ENCODE peak calls at places on chromosomes 4 and X, in nine cellular contexts. W is T-helper 9 cell; M is GM23338; V is psoas muscle; S is activated naive CD8-positive, alpha-beta T cell treated with anti-CD3 and anti-CD28 coated beads, Interleukin-2, amount 50 U/mL, for 24 hours; Q is uterus; L is SJSA1; P is ELR; H is neural crest cell. F is an unnamed sample.

GRCh38 chr4:629636-629915 is 4.2 kb downstream of the PDE6B start:
- DNase-seq in M (no peak), V (no peak), S (no peak), Q (no peak), W (no peak), P (no peak), L (no peak), H (no peak), F (no peak)

GRCh38 chr4:104491826-104492771 is 2.6 kb downstream of the CXXC4 start:
- DNase-seq in W (no peak), Q (no peak), L (no peak), P (no peak), V (no peak), H (peak), M (peak), S (no peak), F (peak)

GRCh38 chrX:153888344-153888743 is 2.4 kb upstream of the L1CAM start:
- DNase-seq in L (no peak), S (no peak), Q (no peak), P (no peak), V (no peak), H (no peak), M (no peak), W (no peak), F (no peak)

GRCh38 chrX:111511477-111511876 is at the start of gene SERTM2:
- DNase-seq in L (no peak), S (no peak), Q (peak), M (peak), W (no peak), H (no peak), V (no peak), P (no peak), F (peak)

GRCh38 chr4:183256756-183257385 is 63.2 kb downstream of the CLDN22 start:
- DNase-seq in W (peak), Q (peak), M (peak), P (peak), L (peak), H (peak), V (peak), S (peak), F (peak)

GRCh38 chr4:25916870-25917269 is 2.9 kb downstream of the SMIM20 start:
- DNase-seq in Q (no peak), P (no peak), H (no peak), W (no peak), L (no peak), M (no peak), V (no peak), S (no peak), F (no peak)

GRCh38 chrX:15436220-15436619 is 52.0 kb upstream of the VEGFD start:
- DNase-seq in P (no peak), H (no peak), M (no peak), L (no peak), S (no peak), W (no peak), V (no peak), Q (no peak), F (no peak)

GRCh38 chr4:16765549-16765948 is 132.9 kb downstream of the LDB2 start:
- DNase-seq in V (no peak), H (no peak), S (no peak), M (no peak), P (no peak), W (no peak), L (no peak), Q (no peak), F (no peak)

GRCh38 chr4:151358266-151358665 is 32.9 kb upstream of the SH3D19 start:
- DNase-seq in H (no peak), L (no peak), M (no peak), V (no peak), S (no peak), P (no peak), Q (no peak), W (no peak), F (no peak)

GRCh38 chr4:5211274-5211852 is 160.1 kb downstream of the STK32B start:
- DNase-seq in H (no peak), M (no peak), P (no peak), L (no peak), Q (no peak), W (no peak), S (no peak), V (no peak), F (no peak)

GRCh38 chr4:118344801-118345200 is 8.0 kb downstream of the PRSS12 start:
- DNase-seq in Q (no peak), W (no peak), V (no peak), M (no peak), P (no peak), L (no peak), H (no peak), S (no peak), F (no peak)

GRCh38 chr4:12296366-12296765 is 867.7 kb upstream of the HS3ST1 start:
- DNase-seq in W (no peak), P (no peak), M (no peak), S (no peak), H (no peak), V (no peak), Q (no peak), L (no peak), F (no peak)

GRCh38 chr4:112210777-112211176 is 20.8 kb upstream of the AP1AR start:
- DNase-seq in S (no peak), M (no peak), V (no peak), L (no peak), H (no peak), Q (no peak), W (no peak), P (no peak), F (no peak)

F was measured in NCI-H146.